ENCODE peak calls at places on chromosome 2, in four cellular contexts. Y is left ventricle myocardium inferior, G is hepatocyte, L is SJCRH30. S is an unnamed sample.

GRCh38 chr2:150625300-150625699 is 137.8 kb upstream of the RND3 start:
- DNase-seq in Y (no peak), G (no peak), L (no peak), S (no peak)

GRCh38 chr2:20213651-20214565 is 11.0 kb downstream of the SDC1 start:
- DNase-seq in Y (no peak), G (peak; percentile 63), L (no peak), S (peak; percentile 73)

GRCh38 chr2:71736091-71736878 is 282.9 kb downstream of the DYSF start:
- DNase-seq in Y (peak; percentile 49), G (no peak), L (no peak), S (no peak)

GRCh38 chr2:217653240-217653639 is 349.6 kb downstream of the TNS1 start:
- DNase-seq in Y (peak; percentile 26), G (peak; percentile 76), L (no peak), S (no peak)

GRCh38 chr2:105888625-105889024 is 143.9 kb downstream of the NCK2 start:
- DNase-seq in Y (no peak), G (no peak), L (peak; percentile 43), S (peak; percentile 68)

GRCh38 chr2:9982891-9983290 is 31.4 kb downstream of the GRHL1 start:
- DNase-seq in Y (no peak), G (no peak), L (no peak), S (no peak)

GRCh38 chr2:166126014-166126639 is 1.7 kb downstream of the SCN1A start:
- DNase-seq in Y (no peak), G (no peak), L (no peak), S (no peak)

GRCh38 chr2:99648115-99648850 is 158.5 kb upstream of the REV1 start:
- DNase-seq in Y (no peak), G (no peak), L (no peak), S (no peak)

GRCh38 chr2:32652555-32653209 is 24.8 kb downstream of the TTC27 start:
- DNase-seq in Y (no peak), G (no peak), L (no peak), S (no peak)

GRCh38 chr2:1664698-1665097 is 79.6 kb downstream of the PXDN start:
- DNase-seq in Y (no peak), G (no peak), L (no peak), S (no peak)

GRCh38 chr2:85986121-85986520 is 97.3 kb upstream of the ST3GAL5 start:
- DNase-seq in Y (no peak), G (no peak), L (no peak), S (no peak)

GRCh38 chr2:144326845-144327244 is 193.1 kb downstream of the ZEB2 start:
- DNase-seq in Y (no peak), G (no peak), L (no peak), S (no peak)

GRCh38 chr2:197711576-197711975 is 6.4 kb downstream of the MARS2 start:
- DNase-seq in Y (no peak), G (no peak), L (no peak), S (no peak)

GRCh38 chr2:112582314-112582746 is 2.1 kb upstream of the CHCHD5 start:
- DNase-seq in Y (no peak), G (peak; percentile 75), L (peak; percentile 39), S (peak; percentile 16)

GRCh38 chr2:62216616-62217015 is 20.7 kb downstream of the B3GNT2 start:
- DNase-seq in Y (no peak), G (peak; percentile 67), L (no peak), S (no peak)

GRCh38 chr2:200591308-200591707 is 5.5 kb downstream of the AOX1 start:
- DNase-seq in Y (no peak), G (no peak), L (no peak), S (no peak)

GRCh38 chr2:235116885-235117492 is 165.2 kb downstream of the SH3BP4 start:
- DNase-seq in Y (no peak), G (peak; percentile 61), L (no peak), S (no peak)

GRCh38 chr2:168116448-168116847 is 130.9 kb downstream of the STK39 start:
- DNase-seq in Y (no peak), G (no peak), L (peak; percentile 28), S (peak; percentile 55)

GRCh38 chr2:63007813-63008458 is 42.7 kb upstream of the OTX1 start:
- DNase-seq in Y (no peak), G (no peak), L (no peak), S (no peak)

GRCh38 chr2:4134881-4135565 is 431.6 kb downstream of the DCDC2C start:
- DNase-seq in Y (no peak), G (no peak), L (peak; percentile 6), S (no peak)

GRCh38 chr2:28429636-28430376 is 37.1 kb downstream of the FOSL2 start:
- DNase-seq in Y (no peak), G (no peak), L (no peak), S (no peak)

DNA sequence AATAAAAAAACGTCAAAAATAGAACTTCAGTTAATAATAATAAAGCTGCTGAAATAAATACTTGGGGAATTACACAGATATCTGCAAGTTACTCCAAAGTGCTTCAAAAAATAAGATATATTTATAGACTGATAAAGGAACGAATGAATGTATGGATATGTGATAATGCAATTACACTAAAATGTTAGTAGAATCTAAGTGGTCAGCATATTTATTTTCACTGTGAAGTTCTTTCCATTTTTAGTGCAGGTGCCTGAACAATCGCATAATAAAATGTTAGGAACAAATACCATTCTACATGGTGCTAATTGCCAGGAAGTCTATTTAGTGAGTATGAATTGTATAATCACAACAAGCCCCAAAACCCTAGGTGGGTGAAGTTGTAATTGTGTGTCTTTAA is 169.6 kb upstream of the RGPD4 start:
- DNase-seq in Y (no peak), G (no peak), L (no peak), S (no peak)
- H3K27ac ChIP-seq in Y (no peak overlapping the region), G (no peak overlapping the region), L (no peak overlapping the region), S (no peak overlapping the region)

GRCh38 chr2:237141556-237141955 is 55.9 kb downstream of the COPS8 start:
- DNase-seq in Y (no peak), G (no peak), L (no peak), S (no peak)
- H3K27ac ChIP-seq in Y (peak overlapping the region; percentile 28), G (no peak overlapping the region), L (no peak overlapping the region), S (no peak overlapping the region)

GRCh38 chr2:239329284-239329971 is 71.4 kb downstream of the HDAC4 start:
- DNase-seq in Y (peak; percentile 83), G (no peak), L (no peak), S (no peak)
- H3K27ac ChIP-seq in Y (peak overlapping the region; percentile 95), G (peak overlapping the region; percentile 94), L (no peak overlapping the region), S (no peak overlapping the region)

GRCh38 chr2:173858297-173858731 is 106.9 kb downstream of the SP3 start:
- DNase-seq in Y (no peak), G (no peak), L (no peak), S (no peak)

GRCh38 chr2:173854141-173854540 is 111.0 kb downstream of the SP3 start:
- DNase-seq in Y (no peak), G (no peak), L (no peak), S (no peak)

GRCh38 chr2:173860082-173860481 is 105.1 kb downstream of the SP3 start:
- DNase-seq in Y (no peak), G (no peak), L (no peak), S (no peak)

GRCh38 chr2:173854840-173855239 is 110.3 kb downstream of the SP3 start:
- DNase-seq in Y (no peak), G (no peak), L (peak; percentile 81), S (peak; percentile 16)

DNA sequence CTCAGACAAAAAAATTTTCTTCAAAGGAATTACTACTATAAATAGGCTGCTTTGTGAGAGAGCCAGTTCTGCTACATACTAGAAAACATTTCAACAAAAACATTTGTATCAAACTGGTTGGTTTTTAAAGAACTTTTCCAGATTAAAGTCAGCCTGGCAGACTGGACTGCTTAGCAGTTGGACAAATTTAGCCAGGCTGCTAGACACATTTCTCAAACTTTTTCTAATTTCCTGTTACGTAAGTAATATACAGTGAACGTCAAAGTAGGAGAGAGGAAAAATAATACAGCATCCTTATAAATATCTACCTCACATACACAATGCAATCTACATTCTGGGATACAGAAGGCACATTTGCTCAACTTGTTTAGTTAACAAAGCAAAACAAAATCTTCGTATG is 109.5 kb downstream of the SP3 start:
- DNase-seq in Y (no peak), G (no peak), L (no peak), S (no peak)
- H3K27ac ChIP-seq in Y (no peak overlapping the region), G (no peak overlapping the region), L (peak overlapping the region; percentile 75), S (no peak overlapping the region)

GRCh38 chr2:60529111-60529510 is 24.3 kb downstream of the BCL11A start:
- DNase-seq in Y (no peak), G (no peak), L (no peak), S (no peak)
- H3K27ac ChIP-seq in Y (no peak overlapping the region), G (peak overlapping the region; percentile 82), L (no peak overlapping the region), S (peak overlapping the region; percentile 97)

DNA sequence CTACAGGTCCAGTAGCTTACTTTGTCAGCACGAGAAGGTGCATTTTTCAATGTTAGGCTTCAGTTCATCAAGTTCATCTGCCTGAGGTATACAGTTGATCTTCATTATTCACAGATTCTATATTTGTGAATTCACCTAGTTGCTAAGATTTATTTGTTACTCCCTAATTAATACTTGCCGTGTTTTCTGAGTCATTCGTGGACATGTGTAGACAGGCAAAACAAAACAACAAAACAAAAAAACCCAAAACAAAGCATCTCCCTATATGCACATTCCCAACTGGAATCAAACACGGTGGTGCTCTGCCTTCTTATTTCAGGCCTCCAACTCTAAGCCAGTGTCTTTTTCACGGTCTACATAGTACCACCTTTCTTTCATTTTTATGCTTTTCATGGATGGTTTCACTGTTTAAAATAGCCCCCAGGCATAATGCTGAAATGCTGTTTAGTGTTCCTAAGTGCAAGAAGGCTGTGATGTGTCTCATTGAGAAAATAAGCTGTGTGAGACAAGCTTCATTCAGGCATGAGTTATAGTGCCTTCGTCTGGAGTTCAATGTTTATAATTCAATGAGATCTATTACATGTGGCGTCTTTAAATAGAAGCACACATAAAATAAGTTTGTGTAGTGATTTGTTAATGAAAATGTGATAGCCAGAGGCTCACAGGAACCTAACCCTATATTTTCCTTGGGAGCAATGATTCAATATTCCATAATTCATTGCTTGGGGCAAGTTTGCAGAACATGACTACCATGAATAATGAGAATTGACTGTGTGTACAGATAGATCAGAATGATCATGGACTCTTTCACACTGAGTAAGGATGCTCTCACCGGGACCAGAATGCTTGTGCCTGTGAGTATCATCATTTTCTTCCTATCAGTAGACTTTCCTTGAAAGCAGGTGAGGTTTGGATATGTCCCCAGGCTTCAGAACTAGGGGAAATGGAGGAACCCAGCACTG is 24.6 kb downstream of the ITGB6 start:
- DNase-seq in Y (no peak), G (no peak), L (no peak), S (no peak)
- H3K27ac ChIP-seq in Y (no peak overlapping the region), G (no peak overlapping the region), L (no peak overlapping the region), S (no peak overlapping the region)

DNA sequence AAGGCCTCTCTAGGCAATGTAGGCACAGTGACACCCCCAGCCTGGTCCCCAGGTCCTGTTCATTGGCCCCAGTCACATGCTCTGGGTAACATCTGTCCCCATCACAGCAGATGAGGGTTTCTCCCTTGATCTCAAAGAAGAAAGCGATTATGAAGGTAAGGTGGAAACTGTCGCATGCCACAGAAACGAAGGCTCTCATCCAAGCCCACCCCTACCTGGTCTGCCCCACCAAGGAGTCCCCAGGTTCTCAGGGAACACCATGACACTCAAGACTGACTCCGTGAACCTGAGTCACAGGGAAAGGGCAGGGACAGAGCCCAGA is 4.7 kb downstream of the HS6ST1 start:
- DNase-seq in Y (no peak), G (no peak), L (no peak), S (no peak)
- H3K27ac ChIP-seq in Y (no peak overlapping the region), G (no peak overlapping the region), L (no peak overlapping the region), S (no peak overlapping the region)

DNA sequence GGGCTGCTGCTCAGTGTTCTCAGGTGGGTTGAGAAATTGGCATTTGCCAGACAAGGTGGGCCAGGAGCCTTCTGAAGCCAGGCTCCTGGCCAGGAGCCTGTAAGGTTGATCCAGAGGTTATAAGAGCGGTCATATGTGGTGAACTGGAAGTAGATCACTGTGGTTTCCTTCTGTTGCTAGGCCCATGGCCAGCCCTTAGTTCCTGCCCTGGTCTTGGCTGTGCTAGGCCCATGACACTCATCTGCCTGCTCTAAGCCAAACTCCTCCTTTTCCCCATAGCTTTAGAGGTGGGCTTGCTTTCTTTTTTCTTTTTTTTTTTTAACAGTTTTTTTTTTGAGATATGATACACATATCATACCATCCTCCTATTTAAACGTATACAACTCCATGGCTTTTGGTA is 5.0 kb upstream of the MGAT5 start:
- DNase-seq in Y (no peak), G (no peak), L (no peak), S (no peak)
- H3K27ac ChIP-seq in Y (peak overlapping the region; percentile 35), G (no peak overlapping the region), L (no peak overlapping the region), S (no peak overlapping the region)

S was measured in WERI-Rb-1.